ENCODE peak calls at places on chromosome 4, in ten cellular contexts. C is cardiac fibroblast, N is hepatocyte, U is bronchial epithelial cell, Z is NB4, R is fibroblast of the aortic adventitia, K is AG04450, Q is left lung, A is tibial nerve, E is BJ. M is an unnamed sample.

GRCh38 chr4:168701061-168701460 is 204.2 kb downstream of the PALLD start:
- DNase-seq in C (no peak), A (no peak), K (no peak), U (no peak), N (no peak), Z (no peak), E (no peak), Q (no peak), R (no peak), M (no peak)

GRCh38 chr4:125951275-125951887 is 636.6 kb downstream of the FAT4 start:
- DNase-seq in C (no peak), Z (no peak), A (no peak), E (peak), K (peak), N (no peak), R (peak), U (no peak), Q (no peak), M (peak)

GRCh38 chr4:76745264-76745663 is 152.7 kb downstream of the SOWAHB start:
- DNase-seq in E (no peak), R (peak), Q (no peak), U (peak), A (no peak), Z (no peak), C (peak), K (no peak), N (no peak), M (no peak)

GRCh38 chr4:6470502-6471302 is 1.7 kb downstream of the PPP2R2C start:
- DNase-seq in Q (peak), N (peak), E (no peak), Z (peak), C (peak), R (peak), K (no peak), U (peak), A (peak), M (peak)

GRCh38 chr4:158193171-158193749 is 17.0 kb upstream of the TMEM144 start:
- DNase-seq in Z (peak), A (no peak), E (no peak), Q (no peak), N (peak), C (peak), K (no peak), R (peak), U (peak), M (peak)

GRCh38 chr4:3767569-3768288 is 1.5 kb downstream of the ADRA2C start:
- DNase-seq in Z (no peak), C (peak), K (no peak), Q (no peak), R (peak), E (no peak), N (peak), A (no peak), U (peak), M (peak)

GRCh38 chr4:10753856-10754384 is 69.4 kb upstream of the CLNK start:
- DNase-seq in N (no peak), K (no peak), U (no peak), C (no peak), A (no peak), Q (no peak), R (no peak), Z (no peak), E (no peak), M (no peak)

GRCh38 chr4:168630445-168631187 is 133.8 kb downstream of the PALLD start:
- DNase-seq in E (no peak), A (no peak), N (no peak), Q (no peak), C (peak), R (peak), U (peak), K (no peak), Z (peak), M (peak)

GRCh38 chr4:71498002-71498401 is 159.2 kb downstream of the SLC4A4 start:
- DNase-seq in N (no peak), E (peak), R (no peak), Z (no peak), K (peak), U (peak), A (no peak), C (peak), Q (no peak), M (no peak)

GRCh38 chr4:5747746-5748365 is 36.9 kb downstream of the EVC start:
- DNase-seq in A (peak), Z (no peak), E (peak), R (peak), C (peak), U (peak), K (peak), Q (no peak), N (peak), M (peak)

GRCh38 chr4:96073446-96073845 is 233.6 kb downstream of the PDHA2 start:
- DNase-seq in E (no peak), N (no peak), C (peak), U (no peak), K (no peak), Z (no peak), R (no peak), Q (no peak), A (no peak), M (peak)
- H3K4me3 ChIP-seq in E (no peak), N (no peak), C (no peak), U (no peak), K (no peak), Z (no peak), R (no peak), Q (no peak), A (no peak), M (no peak)

GRCh38 chr4:142974331-142974730 is 128.2 kb upstream of the INPP4B start:
- DNase-seq in R (no peak), A (no peak), N (no peak), K (no peak), Z (no peak), Q (no peak), U (no peak), C (no peak), E (no peak), M (no peak)
- TF ChIP-seq CTCF in R (no peak), A (no peak), N (no peak), K (no peak), Z (no peak), Q (no peak), U (no peak), C (no peak), E (no peak), M (no peak)

GRCh38 chr4:122819708-122820449 is 6.8 kb upstream of the FGF2 start:
- DNase-seq in U (peak), Z (peak), N (no peak), E (no peak), A (no peak), C (peak), K (no peak), Q (no peak), R (no peak), M (no peak)

GRCh38 chr4:122810669-122811068 is 16.0 kb upstream of the FGF2 start:
- DNase-seq in Z (no peak), K (no peak), C (peak), E (no peak), U (no peak), N (no peak), A (no peak), R (no peak), Q (no peak), M (no peak)

GRCh38 chr4:122821097-122821496 is 5.5 kb upstream of the FGF2 start:
- DNase-seq in E (no peak), R (no peak), A (no peak), N (no peak), U (no peak), Q (no peak), C (no peak), K (no peak), Z (no peak), M (no peak)

GRCh38 chr4:122814426-122814825 is 12.2 kb upstream of the FGF2 start:
- DNase-seq in C (no peak), A (no peak), U (no peak), K (no peak), Q (no peak), N (no peak), R (no peak), E (no peak), Z (no peak), M (no peak)

DNA sequence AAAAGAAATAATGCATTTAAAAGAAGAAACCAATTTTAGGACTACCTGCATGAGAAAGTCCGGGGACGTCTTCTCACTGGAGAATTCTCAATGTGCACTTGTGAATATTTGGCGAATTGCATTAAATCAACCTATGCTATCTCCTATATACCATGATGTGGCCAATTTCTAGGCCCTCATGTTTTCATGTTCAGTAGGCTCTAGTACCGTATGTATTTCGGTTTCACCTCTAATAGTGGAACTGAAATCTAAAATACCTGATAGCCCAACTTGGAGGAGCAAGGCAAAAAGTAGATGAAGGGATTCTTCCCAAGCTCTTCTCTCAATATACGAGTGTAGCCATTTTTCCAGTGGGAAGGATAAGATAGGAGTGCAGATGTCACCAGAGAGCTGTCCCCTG is 11.4 kb upstream of the FGF2 start:
- DNase-seq in A (no peak), Z (no peak), K (no peak), Q (no peak), N (no peak), C (no peak), R (no peak), U (no peak), E (no peak), M (no peak)
- H3K4me3 ChIP-seq in A (no peak), Z (no peak), K (no peak), Q (no peak), N (no peak), C (no peak), R (no peak), U (no peak), E (no peak), M (no peak)

DNA sequence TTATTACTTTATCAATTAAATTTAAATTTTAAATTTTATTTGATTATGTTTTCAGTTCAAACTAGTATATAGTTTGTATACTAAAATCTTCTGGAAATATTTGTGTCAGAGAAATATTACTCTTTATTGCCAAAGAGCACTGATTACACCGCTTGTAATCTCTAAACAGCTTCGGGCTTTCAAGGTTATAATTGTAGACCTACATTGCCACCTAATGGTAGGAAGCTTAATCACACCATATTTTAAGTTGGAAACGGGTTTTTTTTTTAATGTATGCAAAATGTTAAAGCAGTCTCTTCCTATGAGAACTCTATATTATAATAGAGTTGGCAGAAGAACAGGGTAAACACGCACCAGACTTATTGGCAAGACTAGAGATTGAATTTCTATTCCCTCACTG is 19.4 kb upstream of the NFXL1 start:
- DNase-seq in Z (peak), N (peak), C (peak), K (peak), Q (no peak), E (no peak), A (no peak), U (peak), R (peak), M (peak)
- TF ChIP-seq CTCF in Z (peak), N (peak), C (peak), K (peak), Q (peak), E (peak), A (peak), U (peak), R (peak), M (peak)

M was measured in astrocyte of the spinal cord.